ENCODE peak calls at places on chromosomes 3 and 15, in four cellular contexts. One of them, this sample, is unnamed.

GRCh38 chr3:157290761-157291160 is 130.8 kb upstream of the CCNL1 start:
- DNase-seq in spleen: no peak
- DNase-seq in stomach: no peak
- DNase-seq in SK-N-SH: no peak
- DNase-seq in this sample: no peak

GRCh38 chr3:101950985-101951733 is 101.8 kb downstream of the NFKBIZ start:
- DNase-seq in SK-N-SH: no peak
- DNase-seq in stomach: no peak
- DNase-seq in spleen: no peak
- DNase-seq in this sample: no peak

GRCh38 chr3:39639344-39640236 is 169.8 kb upstream of the MYRIP start:
- DNase-seq in spleen: no peak
- DNase-seq in stomach: no peak
- DNase-seq in SK-N-SH: no peak
- DNase-seq in this sample: no peak

GRCh38 chr3:139523166-139523565 is 16.4 kb downstream of the RBP1 start:
- DNase-seq in spleen: no peak
- DNase-seq in SK-N-SH: no peak
- DNase-seq in stomach: no peak
- DNase-seq in this sample: no peak

GRCh38 chr15:51382787-51383186 is 41.3 kb downstream of the GLDN start:
- DNase-seq in SK-N-SH: peak
- DNase-seq in spleen: no peak
- DNase-seq in stomach: no peak
- DNase-seq in this sample: no peak

GRCh38 chr15:26260517-26261133 is 397.5 kb upstream of the ATP10A start:
- DNase-seq in SK-N-SH: peak
- DNase-seq in spleen: no peak
- DNase-seq in stomach: no peak
- DNase-seq in this sample: no peak

GRCh38 chr3:45210308-45211038 is 15.6 kb downstream of the TMEM158 start:
- DNase-seq in stomach: peak
- DNase-seq in SK-N-SH: peak
- DNase-seq in spleen: peak
- DNase-seq in this sample: peak

GRCh38 chr15:42650208-42651066 is 75.0 kb downstream of the STARD9 start:
- DNase-seq in SK-N-SH: peak
- DNase-seq in spleen: no peak
- DNase-seq in stomach: peak
- DNase-seq in this sample: peak

GRCh38 chr15:90711842-90712241 is 5.3 kb upstream of the BLM start:
- DNase-seq in stomach: no peak
- DNase-seq in spleen: no peak
- DNase-seq in SK-N-SH: no peak
- DNase-seq in this sample: no peak

GRCh38 chr3:50418845-50419244 is 59.5 kb upstream of the TMEM115 start:
- DNase-seq in stomach: no peak
- DNase-seq in SK-N-SH: no peak
- DNase-seq in spleen: no peak
- DNase-seq in this sample: no peak

GRCh38 chr15:69812881-69813280 is 284.8 kb downstream of the TLE3 start:
- DNase-seq in spleen: no peak
- DNase-seq in stomach: peak
- DNase-seq in SK-N-SH: peak
- DNase-seq in this sample: no peak

GRCh38 chr3:99901200-99901926 is 83.7 kb downstream of the CMSS1 start:
- DNase-seq in stomach: no peak
- DNase-seq in spleen: no peak
- DNase-seq in SK-N-SH: no peak
- DNase-seq in this sample: no peak

GRCh38 chr3:65284971-65285370 is 597.2 kb upstream of the ADAMTS9 start:
- DNase-seq in stomach: no peak
- DNase-seq in spleen: no peak
- DNase-seq in SK-N-SH: peak
- DNase-seq in this sample: no peak

GRCh38 chr15:73856458-73857192 is 16.7 kb upstream of the TBC1D21 start:
- DNase-seq in stomach: peak
- DNase-seq in spleen: no peak
- DNase-seq in SK-N-SH: peak
- DNase-seq in this sample: no peak

GRCh38 chr3:167406876-167407492 is 26.9 kb upstream of the ZBBX start:
- DNase-seq in stomach: peak
- DNase-seq in SK-N-SH: peak
- DNase-seq in spleen: no peak
- DNase-seq in this sample: no peak

GRCh38 chr3:112681822-112682325 is 40.9 kb upstream of the CCDC80 start:
- DNase-seq in spleen: no peak
- DNase-seq in stomach: no peak
- DNase-seq in SK-N-SH: no peak
- DNase-seq in this sample: no peak

GRCh38 chr3:147521646-147522045 is 112.5 kb downstream of the ZIC1 start:
- DNase-seq in spleen: no peak
- DNase-seq in stomach: no peak
- DNase-seq in SK-N-SH: no peak
- DNase-seq in this sample: no peak

GRCh38 chr15:96564546-96564945 is 234.0 kb downstream of the NR2F2 start:
- DNase-seq in spleen: no peak
- DNase-seq in stomach: no peak
- DNase-seq in SK-N-SH: no peak
- DNase-seq in this sample: no peak

GRCh38 chr3:112794622-112795172 is 52.0 kb downstream of the CD200R1L start:
- DNase-seq in SK-N-SH: no peak
- DNase-seq in stomach: no peak
- DNase-seq in spleen: no peak
- DNase-seq in this sample: no peak

GRCh38 chr3:23696842-23697241 is 108.9 kb upstream of the UBE2E1 start:
- DNase-seq in spleen: no peak
- DNase-seq in stomach: no peak
- DNase-seq in SK-N-SH: no peak
- DNase-seq in this sample: no peak

DNA sequence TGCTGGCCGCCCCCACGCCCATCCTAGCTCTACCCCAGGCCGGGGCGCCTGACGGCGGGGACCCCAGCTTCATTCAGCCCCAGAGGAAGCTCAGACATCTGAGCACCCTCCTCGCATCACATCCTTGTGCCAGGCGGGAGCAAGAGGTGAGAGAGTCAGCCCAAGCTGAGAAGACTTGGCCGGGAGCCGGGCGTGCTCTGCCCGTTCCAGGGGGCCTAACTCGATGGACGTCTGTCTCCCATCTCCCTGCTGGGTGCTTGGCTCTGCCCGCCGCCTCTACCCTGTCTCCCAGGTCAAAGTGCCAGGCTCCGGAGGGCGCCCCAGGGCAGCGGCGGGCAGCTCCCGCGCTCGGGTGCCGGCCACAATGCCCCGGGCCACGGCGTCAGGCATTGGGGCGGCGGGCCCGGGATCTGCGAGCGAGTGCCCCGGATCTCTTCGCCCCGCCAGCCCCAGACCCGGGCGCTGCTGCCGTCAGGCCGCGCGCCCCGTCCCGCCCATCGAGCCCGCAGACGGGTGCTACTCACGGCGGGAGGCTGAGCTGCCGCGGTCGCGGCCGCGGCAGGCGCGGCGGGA is 425 bp downstream of the DAPK2 start:
- DNase-seq in stomach: peak
- DNase-seq in spleen: peak
- DNase-seq in SK-N-SH: peak
- DNase-seq in this sample: no peak
- H3K27ac ChIP-seq in stomach: peak
- H3K27ac ChIP-seq in spleen: peak
- H3K27ac ChIP-seq in SK-N-SH: no peak
- H3K27ac ChIP-seq in this sample: peak

DNA sequence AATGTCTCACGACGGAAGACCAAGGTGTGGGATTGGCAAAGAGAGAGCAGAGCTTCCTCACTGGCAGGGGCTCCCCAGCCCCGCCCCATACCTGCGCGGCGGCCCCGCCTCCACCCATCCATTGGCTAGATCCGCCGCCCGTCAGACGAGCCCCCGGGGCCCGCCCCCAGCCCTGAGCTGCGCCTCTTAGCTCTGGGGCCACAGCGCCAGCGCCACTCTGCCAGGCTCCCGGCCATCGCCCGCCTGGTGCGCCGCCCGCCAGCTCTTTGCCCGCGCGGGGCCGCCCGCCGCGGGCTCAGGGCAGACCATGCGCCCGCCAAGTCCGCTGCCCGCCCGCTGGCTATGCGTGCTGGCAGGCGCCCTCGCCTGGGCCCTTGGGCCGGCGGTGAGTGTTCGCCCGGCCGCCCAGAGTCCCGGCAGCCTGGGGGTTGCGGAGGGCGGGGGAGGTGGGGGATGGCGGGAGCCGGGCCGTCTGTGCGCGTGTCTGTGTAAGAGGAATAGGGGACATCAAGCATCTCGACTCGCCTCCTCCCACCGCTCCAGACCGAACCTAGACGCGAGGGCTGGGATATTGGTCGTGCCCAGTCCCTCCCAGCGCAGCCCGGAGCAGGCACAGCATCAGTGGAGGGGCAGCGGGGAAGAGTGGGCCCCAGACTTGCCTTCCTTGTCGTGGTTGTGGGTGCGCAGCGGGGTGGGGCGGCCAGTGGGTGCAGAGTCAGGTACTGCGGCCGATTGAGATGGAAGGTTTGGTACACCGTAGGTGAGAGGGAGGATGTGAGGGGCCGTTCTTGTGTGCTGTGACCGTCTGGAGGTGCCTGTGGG is at the start of gene VIPR1:
- DNase-seq in spleen: peak
- DNase-seq in stomach: peak
- DNase-seq in SK-N-SH: peak
- DNase-seq in this sample: peak
- TF ChIP-seq POLR2AphosphoS5 in spleen: peak
- TF ChIP-seq POLR2AphosphoS5 in stomach: peak
- TF ChIP-seq POLR2AphosphoS5 in SK-N-SH: no peak
- TF ChIP-seq POLR2AphosphoS5 in this sample: no peak

GRCh38 chr3:42037318-42037945 is 53.7 kb upstream of the TRAK1 start:
- DNase-seq in stomach: no peak
- DNase-seq in SK-N-SH: no peak
- DNase-seq in spleen: no peak
- DNase-seq in this sample: no peak
- H3K27ac ChIP-seq in stomach: peak
- H3K27ac ChIP-seq in SK-N-SH: no peak
- H3K27ac ChIP-seq in spleen: no peak
- H3K27ac ChIP-seq in this sample: peak

GRCh38 chr3:144497452-144497851 is 525.8 kb downstream of the DIPK2A start:
- DNase-seq in stomach: no peak
- DNase-seq in spleen: no peak
- DNase-seq in SK-N-SH: no peak
- DNase-seq in this sample: no peak

GRCh38 chr3:144501419-144501818 is 529.8 kb downstream of the DIPK2A start:
- DNase-seq in stomach: no peak
- DNase-seq in spleen: no peak
- DNase-seq in SK-N-SH: no peak
- DNase-seq in this sample: no peak

GRCh38 chr3:144499346-144499745 is 527.7 kb downstream of the DIPK2A start:
- DNase-seq in stomach: no peak
- DNase-seq in SK-N-SH: no peak
- DNase-seq in spleen: no peak
- DNase-seq in this sample: no peak

GRCh38 chr3:144502398-144502797 is 530.8 kb downstream of the DIPK2A start:
- DNase-seq in SK-N-SH: no peak
- DNase-seq in stomach: no peak
- DNase-seq in spleen: no peak
- DNase-seq in this sample: no peak
- TF ChIP-seq POLR2AphosphoS5 in SK-N-SH: no peak
- TF ChIP-seq POLR2AphosphoS5 in stomach: no peak
- TF ChIP-seq POLR2AphosphoS5 in spleen: no peak
- TF ChIP-seq POLR2AphosphoS5 in this sample: no peak

GRCh38 chr3:124272611-124273151 is 280.8 kb upstream of the ROPN1 start:
- DNase-seq in spleen: no peak
- DNase-seq in SK-N-SH: no peak
- DNase-seq in stomach: no peak
- DNase-seq in this sample: no peak

GRCh38 chr3:124276163-124276862 is 284.4 kb upstream of the ROPN1 start:
- DNase-seq in SK-N-SH: no peak
- DNase-seq in stomach: no peak
- DNase-seq in spleen: no peak
- DNase-seq in this sample: no peak

GRCh38 chr3:124276863-124277515 is 285.1 kb upstream of the ROPN1 start:
- DNase-seq in stomach: no peak
- DNase-seq in spleen: peak
- DNase-seq in SK-N-SH: no peak
- DNase-seq in this sample: no peak

GRCh38 chr3:124275421-124275820 is 283.5 kb upstream of the ROPN1 start:
- DNase-seq in spleen: no peak
- DNase-seq in SK-N-SH: no peak
- DNase-seq in stomach: no peak
- DNase-seq in this sample: peak

DNA sequence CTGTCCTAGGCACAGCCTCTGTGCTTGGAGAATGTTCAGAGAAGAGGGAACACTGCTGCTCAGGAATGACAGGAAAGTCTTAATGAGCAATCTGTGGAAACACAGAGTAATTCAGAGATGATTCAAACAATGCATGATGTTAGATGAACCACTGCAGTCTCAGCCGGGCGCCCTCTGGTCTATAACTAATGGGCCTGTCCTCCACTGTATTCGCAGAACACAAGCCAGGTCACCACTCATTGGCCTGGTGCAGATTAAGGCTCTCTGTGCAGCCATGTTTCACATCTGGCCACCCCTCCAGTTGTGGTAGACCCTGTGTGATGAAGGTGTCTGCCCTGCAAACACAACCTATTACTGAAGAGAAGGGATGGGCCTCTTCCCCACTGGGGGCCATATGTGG is 281.7 kb upstream of the ROPN1 start:
- DNase-seq in stomach: no peak
- DNase-seq in spleen: no peak
- DNase-seq in SK-N-SH: no peak
- DNase-seq in this sample: no peak
- H3K27ac ChIP-seq in stomach: peak
- H3K27ac ChIP-seq in spleen: no peak
- H3K27ac ChIP-seq in SK-N-SH: no peak
- H3K27ac ChIP-seq in this sample: no peak

GRCh38 chr15:82985688-82986441 is at the start of gene RAMAC:
- DNase-seq in SK-N-SH: peak
- DNase-seq in stomach: peak
- DNase-seq in spleen: peak
- DNase-seq in this sample: peak
- TF ChIP-seq POLR2AphosphoS5 in SK-N-SH: peak
- TF ChIP-seq POLR2AphosphoS5 in stomach: peak
- TF ChIP-seq POLR2AphosphoS5 in spleen: peak
- TF ChIP-seq POLR2AphosphoS5 in this sample: peak

DNA sequence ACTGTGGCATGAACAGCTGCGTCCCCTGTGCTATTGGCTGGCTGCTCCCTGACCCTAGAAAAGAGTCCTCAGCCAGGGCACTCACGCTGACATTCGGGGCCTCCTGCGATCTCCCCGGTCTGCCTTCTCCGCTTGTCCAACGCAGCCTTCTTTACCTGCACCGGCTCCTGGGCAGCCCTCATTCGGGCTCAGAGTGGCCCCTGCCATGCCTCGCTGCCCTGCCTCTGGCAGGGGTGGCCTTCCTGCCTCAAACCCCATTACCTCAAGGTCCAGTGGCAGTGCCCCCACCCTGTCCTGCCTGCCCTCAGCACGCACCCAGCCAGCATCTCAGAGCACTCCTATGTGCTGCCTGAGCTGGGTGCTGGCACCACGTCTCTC is 86.5 kb downstream of the TBC1D2B start:
- DNase-seq in spleen: peak
- DNase-seq in stomach: no peak
- DNase-seq in SK-N-SH: no peak
- DNase-seq in this sample: peak
- H3K27ac ChIP-seq in spleen: no peak
- H3K27ac ChIP-seq in stomach: peak
- H3K27ac ChIP-seq in SK-N-SH: peak
- H3K27ac ChIP-seq in this sample: peak

This sample was measured in sigmoid colon.